ENCODE peak calls at places on chromosomes 6 and 20, in five cellular contexts. Z is neuronal stem cell, V is trophoblast cell, M is PC-9, B is fibroblast of lung. U is an unnamed sample. For H3K4me1, the result is how much of the 10 kb centered on the place peaks cover.

GRCh38 chr20:49052334-49052733 is 6.2 kb downstream of the CSE1L start:
- DNase-seq in Z (no peak), V (no peak), M (no peak), B (no peak), U (peak)

GRCh38 chr20:61700595-61701140 is 365.0 kb downstream of the TAF4 start:
- DNase-seq in Z (no peak), V (no peak), M (no peak), B (no peak), U (no peak)

GRCh38 chr6:48978016-48978415 is 485.0 kb downstream of the MMUT start:
- DNase-seq in Z (no peak), V (no peak), M (no peak), B (peak), U (peak)

GRCh38 chr6:108002365-108003221 is 44.6 kb upstream of the SEC63 start:
- DNase-seq in Z (no peak), V (peak), M (no peak), B (no peak), U (peak)

GRCh38 chr6:129902681-129903080 is 41.6 kb upstream of the TMEM244 start:
- DNase-seq in Z (no peak), V (peak), M (no peak), B (no peak), U (no peak)

GRCh38 chr6:151247510-151247909 is 7.7 kb downstream of the AKAP12 start:
- DNase-seq in Z (no peak), V (no peak), M (no peak), B (no peak), U (no peak)

GRCh38 chr6:111789593-111789992 is 83.7 kb downstream of the FYN start:
- DNase-seq in Z (no peak), V (no peak), M (no peak), B (peak), U (peak)

GRCh38 chr20:14751191-14751590 is 413.8 kb upstream of the FLRT3 start:
- DNase-seq in Z (no peak), V (no peak), M (no peak), B (no peak), U (no peak)

GRCh38 chr6:106886922-106887797 is 87.4 kb downstream of the CD24 start:
- DNase-seq in Z (peak), V (no peak), M (no peak), B (no peak), U (no peak)

GRCh38 chr20:33653900-33654596 is 8.1 kb upstream of the C20orf144 start:
- DNase-seq in Z (no peak), V (peak), M (peak), B (no peak), U (no peak)

GRCh38 chr6:44825284-44825683 is 437.8 kb downstream of the CDC5L start:
- DNase-seq in Z (no peak), V (no peak), M (no peak), B (no peak), U (no peak)

GRCh38 chr6:160519603-160520042 is 144.5 kb downstream of the LPA start:
- DNase-seq in Z (no peak), V (peak), M (no peak), B (no peak), U (no peak)

GRCh38 chr6:163775313-163775712 is 360.8 kb downstream of the QKI start:
- DNase-seq in Z (no peak), V (no peak), M (no peak), B (no peak), U (no peak)

GRCh38 chr20:31484001-31484400 is 8.9 kb downstream of the REM1 start:
- DNase-seq in Z (no peak), V (no peak), M (no peak), B (no peak), U (peak)

GRCh38 chr6:159935633-159936032 is 33.2 kb upstream of the IGF2R start:
- DNase-seq in Z (no peak), V (peak), M (no peak), B (peak), U (peak)

GRCh38 chr20:46408281-46408731 is 1.9 kb upstream of the ELMO2 start:
- DNase-seq in Z (no peak), V (no peak), M (no peak), B (no peak), U (no peak)

GRCh38 chr20:46406986-46407670 is 713 bp upstream of the ELMO2 start:
- DNase-seq in Z (no peak), V (peak), M (peak), B (no peak), U (peak)

GRCh38 chr20:46406200-46406985 is at the start of gene ELMO2:
- DNase-seq in Z (peak), V (peak), M (peak), B (peak), U (peak)

GRCh38 chr20:46411637-46412036 is 5.2 kb upstream of the ELMO2 start:
- DNase-seq in Z (no peak), V (no peak), M (no peak), B (no peak), U (no peak)

DNA sequence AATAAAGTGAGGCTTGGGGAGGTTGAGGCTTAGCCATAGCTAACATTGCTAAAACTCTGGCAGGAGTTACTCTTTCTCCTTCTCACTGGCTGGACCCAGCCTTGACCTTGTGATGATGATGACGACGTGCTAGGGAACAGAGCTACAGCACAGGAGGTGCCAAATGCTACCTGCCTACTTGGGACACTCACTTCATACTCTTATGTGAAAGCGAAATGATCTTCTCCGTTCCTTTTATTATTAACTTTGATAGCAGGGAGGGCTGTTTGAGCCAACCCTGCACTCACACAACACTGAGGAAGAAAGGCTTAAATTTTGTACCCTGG is 1.2 kb upstream of the ELMO2 start:
- DNase-seq in Z (no peak), V (no peak), M (no peak), B (no peak), U (no peak)
- H3K4me3 ChIP-seq in Z (peak), V (no peak), M (peak), B (no peak), U (no peak)

GRCh38 chr6:113920663-113921267 is 50.2 kb downstream of the HDAC2 start:
- DNase-seq in Z (no peak), V (no peak), M (no peak), B (no peak), U (no peak)
- H2AFZ ChIP-seq in Z (peak), V (no peak), M (peak), B (peak), U (peak)

GRCh38 chr20:57275813-57276212 is 9.4 kb upstream of the BMP7 start:
- DNase-seq in Z (no peak), V (no peak), M (no peak), B (no peak), U (no peak)

GRCh38 chr20:57277398-57278105 is 11.1 kb upstream of the BMP7 start:
- DNase-seq in Z (no peak), V (no peak), M (no peak), B (no peak), U (no peak)

GRCh38 chr20:57280221-57280620 is 13.8 kb upstream of the BMP7 start:
- DNase-seq in Z (no peak), V (no peak), M (no peak), B (no peak), U (no peak)

GRCh38 chr20:57276221-57276620 is 9.8 kb upstream of the BMP7 start:
- DNase-seq in Z (no peak), V (no peak), M (no peak), B (no peak), U (no peak)

DNA sequence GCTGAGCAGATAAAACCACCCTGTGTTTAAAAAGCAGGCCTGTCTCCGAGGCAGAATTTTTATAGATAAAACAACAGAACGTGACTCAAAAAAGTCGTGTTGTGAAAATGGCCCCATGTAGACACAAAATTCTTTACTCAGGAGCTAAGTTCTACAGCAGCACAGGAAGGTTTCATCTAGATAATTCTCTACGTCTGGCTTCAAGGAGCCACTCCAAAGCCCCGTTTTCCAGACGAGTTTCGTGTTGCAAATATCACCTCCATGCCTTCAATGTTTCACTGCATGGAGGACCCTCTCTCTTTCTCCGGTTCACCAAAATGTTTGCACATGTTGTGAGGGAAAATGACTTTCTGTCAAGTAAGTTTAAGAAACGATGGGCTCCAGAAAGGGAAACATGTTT is 12.0 kb upstream of the BMP7 start:
- DNase-seq in Z (no peak), V (no peak), M (no peak), B (no peak), U (no peak)
- H3K4me1 ChIP-seq in Z (under half), V (under half), M (under half), B (under half), U (under half)

GRCh38 chr6:127124196-127124595 is 5.7 kb downstream of the RSPO3 start:
- DNase-seq in Z (no peak), V (no peak), M (no peak), B (no peak), U (no peak)
- H3K4me3 ChIP-seq in Z (no peak), V (no peak), M (no peak), B (no peak), U (no peak)

U was measured in GM23248.